ENCODE peak calls at places on chromosome 9, in ten cellular contexts. N is foreskin fibroblast, C is GM13976, L is A673, R is tibial nerve, F is progenitor cell of endocrine pancreas, V is tibial artery, E is cardiac fibroblast, T is fibroblast of pulmonary artery, P is chondrocyte. U is an unnamed sample.
A peak's percentile ranks its signal among the peaks of the same experiment; 100 is the strongest.

GRCh38 chr9:93154293-93154903 is 20.3 kb upstream of the NINJ1 start:
- DNase-seq in N (no peak), C (peak; percentile 72), L (peak; percentile 67), R (no peak), F (peak; percentile 55), V (no peak), E (peak; percentile 18), T (no peak), P (no peak), U (no peak)

GRCh38 chr9:91896096-91896495 is 53.9 kb downstream of the ROR2 start:
- DNase-seq in N (no peak), C (no peak), L (no peak), R (no peak), F (no peak), V (no peak), E (no peak), T (no peak), P (no peak), U (no peak)

GRCh38 chr9:76810377-76810957 is 46.2 kb downstream of the PCA3 start:
- DNase-seq in N (peak; percentile 53), C (peak; percentile 33), L (peak; percentile 52), R (no peak), F (peak; percentile 27), V (no peak), E (peak; percentile 84), T (peak; percentile 84), P (no peak), U (no peak)

GRCh38 chr9:129245276-129245675 is 67.2 kb upstream of the IER5L start:
- DNase-seq in N (no peak), C (no peak), L (no peak), R (no peak), F (no peak), V (no peak), E (peak; percentile 27), T (peak; percentile 18), P (peak; percentile 71), U (no peak)

GRCh38 chr9:83707518-83707767 is 315 bp downstream of the UBQLN1 start:
- DNase-seq in N (no peak), C (no peak), L (no peak), R (peak; percentile 40), F (no peak), V (peak; percentile 89), E (peak; percentile 87), T (no peak), P (peak; percentile 95), U (no peak)

GRCh38 chr9:22452415-22453010 is 5.9 kb downstream of the DMRTA1 start:
- DNase-seq in N (peak; percentile 7), C (no peak), L (peak; percentile 40), R (peak; percentile 48), F (no peak), V (no peak), E (peak; percentile 60), T (peak; percentile 61), P (no peak), U (no peak)

GRCh38 chr9:93461414-93461743 is 8.0 kb upstream of the FAM120AOS start:
- DNase-seq in N (no peak), C (no peak), L (no peak), R (no peak), F (no peak), V (no peak), E (no peak), T (no peak), P (no peak), U (no peak)

GRCh38 chr9:115170674-115171073 is 52.7 kb upstream of the TNC start:
- DNase-seq in N (peak; percentile 68), C (no peak), L (peak; percentile 62), R (no peak), F (no peak), V (no peak), E (peak; percentile 39), T (peak; percentile 40), P (no peak), U (no peak)

GRCh38 chr9:137205126-137206069 is at the start of the genes NDOR1 and TMEM203:
- DNase-seq in N (peak; percentile 76), C (peak; percentile 98), L (peak; percentile 93), R (peak; percentile 80), F (peak; percentile 88), V (peak; percentile 93), E (peak; percentile 83), T (peak; percentile 80), P (no peak), U (peak; percentile 95)

GRCh38 chr9:125989090-125989501 is 241.9 kb downstream of the PBX3 start:
- DNase-seq in N (no peak), C (no peak), L (no peak), R (no peak), F (no peak), V (peak; percentile 57), E (no peak), T (no peak), P (peak; percentile 86), U (no peak)

DNA sequence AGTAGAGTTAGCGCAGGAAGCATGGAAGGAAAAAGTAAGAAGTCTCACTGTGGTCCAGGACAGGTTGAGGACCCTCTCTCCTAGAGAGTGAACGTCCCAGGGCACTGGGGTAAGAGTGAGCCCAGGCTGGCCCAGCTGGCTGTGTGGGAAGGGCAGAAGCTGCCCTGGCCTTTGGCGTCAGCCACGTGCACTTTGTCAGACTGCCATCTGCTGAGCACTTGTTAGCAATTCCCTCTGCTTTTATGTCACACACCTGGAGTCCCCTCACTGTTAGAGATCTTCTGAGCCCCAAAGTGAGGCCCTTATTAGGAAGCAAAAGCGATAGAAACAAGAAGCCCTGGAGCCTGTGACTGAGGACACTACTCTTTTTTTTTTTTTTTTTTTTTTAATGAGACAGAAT is 79.1 kb downstream of the UGCG start:
- DNase-seq in N (no peak), C (no peak), L (peak; percentile 22), R (no peak), F (no peak), V (peak; percentile 37), E (no peak), T (no peak), P (no peak), U (no peak)
- TF ChIP-seq CTCF in N (no peak), C (no peak), L (peak; percentile 42), R (no peak), F (no peak), V (no peak), E (no peak), T (no peak), P (peak; percentile 9), U (no peak)

GRCh38 chr9:105842023-105842644 is 147.8 kb downstream of the TMEM38B start:
- DNase-seq in N (peak; percentile 19), C (peak; percentile 55), L (peak; percentile 46), R (no peak), F (no peak), V (no peak), E (peak; percentile 56), T (peak; percentile 59), P (no peak), U (no peak)
- TF ChIP-seq CTCF in N (peak; percentile 79), C (peak; percentile 61), L (peak; percentile 88), R (peak; percentile 23), F (peak; percentile 94), V (peak; percentile 31), E (peak; percentile 76), T (peak; percentile 91), P (peak; percentile 96), U (peak; percentile 71)

DNA sequence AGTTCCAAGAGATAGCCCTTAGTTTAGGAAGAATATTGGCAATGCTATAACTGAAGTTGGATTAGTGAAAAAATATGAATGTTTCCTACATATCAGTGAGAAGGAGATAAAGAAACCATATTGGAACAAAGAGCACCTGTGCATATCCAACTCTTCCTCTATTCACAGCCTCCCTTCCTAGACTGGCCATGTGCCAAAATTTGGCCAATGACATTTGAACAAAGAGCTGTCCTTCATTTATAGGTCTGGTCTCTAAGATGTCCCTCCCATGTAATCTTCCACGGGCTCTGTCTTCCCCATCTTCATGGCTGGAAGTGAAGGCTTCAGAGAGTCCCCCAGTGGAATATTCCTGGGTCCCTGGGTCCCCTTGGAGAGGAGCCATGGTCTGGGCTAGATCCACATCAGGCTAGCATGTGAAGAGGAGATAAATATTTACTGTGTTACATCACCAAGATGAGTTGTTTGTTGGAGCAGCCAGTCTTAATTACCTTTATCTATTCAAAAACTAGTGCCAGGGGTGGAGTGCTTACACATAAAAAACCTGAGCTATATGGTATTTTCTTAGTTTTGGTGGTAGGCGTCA is 190.0 kb upstream of the S1PR3 start:
- DNase-seq in N (no peak), C (no peak), L (no peak), R (no peak), F (no peak), V (no peak), E (no peak), T (no peak), P (no peak), U (no peak)
- TF ChIP-seq CTCF in N (no peak), C (no peak), L (no peak), R (no peak), F (no peak), V (no peak), E (no peak), T (no peak), P (no peak), U (no peak)

GRCh38 chr9:128160603-128160987 is 530 bp downstream of the BBLN start:
- DNase-seq in N (peak; percentile 28), C (peak; percentile 76), L (peak; percentile 54), R (no peak), F (no peak), V (no peak), E (no peak), T (no peak), P (peak; percentile 64), U (peak; percentile 26)

GRCh38 chr9:128163027-128163515 is 3.0 kb downstream of the BBLN start:
- DNase-seq in N (no peak), C (no peak), L (no peak), R (no peak), F (no peak), V (no peak), E (no peak), T (no peak), P (no peak), U (no peak)

GRCh38 chr9:128159073-128159783 is 837 bp upstream of the BBLN start:
- DNase-seq in N (no peak), C (peak; percentile 68), L (no peak), R (no peak), F (no peak), V (no peak), E (no peak), T (no peak), P (no peak), U (peak; percentile 27)

GRCh38 chr9:128162215-128163026 is 2.4 kb downstream of the BBLN start:
- DNase-seq in N (peak; percentile 32), C (no peak), L (no peak), R (no peak), F (no peak), V (peak; percentile 94), E (peak; percentile 44), T (peak; percentile 34), P (no peak), U (no peak)

DNA sequence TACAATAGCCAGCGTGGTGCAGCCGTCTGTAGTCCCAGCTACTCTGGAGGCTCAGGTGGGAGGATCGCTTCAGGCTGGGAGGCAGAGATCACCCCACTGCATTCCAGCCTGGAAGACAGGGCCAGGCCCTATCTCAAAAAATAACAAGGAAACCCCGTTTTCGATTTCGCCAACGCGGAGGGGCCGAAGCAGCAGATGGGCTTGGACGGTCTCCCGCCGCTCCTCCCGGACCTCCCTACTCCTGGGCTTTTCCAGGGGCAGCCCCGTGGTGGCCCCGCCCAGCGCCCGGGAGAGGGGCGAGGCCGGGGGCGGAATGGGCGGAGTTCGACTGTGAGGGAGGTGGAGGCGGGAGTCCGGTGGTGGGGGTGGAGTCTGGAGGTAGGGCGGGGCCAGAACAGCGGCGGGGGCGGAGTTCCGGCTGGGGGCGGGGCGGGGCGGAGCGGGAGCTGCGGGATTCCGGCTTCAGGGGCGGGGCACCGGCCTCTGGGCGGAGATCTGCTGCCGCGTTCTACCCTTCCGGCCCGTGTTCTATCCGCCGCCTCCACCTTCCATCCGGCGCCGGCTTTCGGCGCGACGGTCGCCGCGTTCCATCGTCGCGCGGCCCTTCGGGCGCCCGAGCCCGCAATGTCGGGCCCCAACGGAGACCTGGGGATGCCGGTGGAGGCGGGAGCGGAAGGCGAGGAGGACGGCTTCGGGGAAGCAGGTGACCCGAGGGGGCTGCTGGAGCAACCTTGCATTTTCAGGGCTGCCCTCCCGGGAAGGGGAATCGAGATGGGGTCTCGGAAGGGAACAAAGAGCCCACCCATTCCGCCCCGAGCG is at the start of gene BBLN:
- DNase-seq in N (peak; percentile 87), C (peak; percentile 100), L (peak; percentile 95), R (peak; percentile 90), F (peak; percentile 94), V (peak; percentile 98), E (peak; percentile 90), T (peak; percentile 91), P (peak; percentile 97), U (peak; percentile 87)
- TF ChIP-seq CTCF in N (no peak), C (no peak), L (no peak), R (no peak), F (no peak), V (no peak), E (no peak), T (no peak), P (no peak), U (no peak)

U was measured in natural killer cell.